ENCODE peak calls at places on chromosomes 5 and 9, in six cellular contexts. S is effector memory CD8-positive, alpha-beta T cell; K is smooth muscle cell of the brain vasculature; V is activated CD4-positive, CD25-positive, alpha-beta regulatory T cell treated with anti-CD3 and anti-CD28 coated beads, Interleukin-2, amount 50 U/mL, for 72 hours; P is foreskin fibroblast; L is stimulated activated CD4-positive, alpha-beta T cell treated with anti-CD3 and anti-CD28 coated beads, Interleukin-2, amount 100 ng/mL, for 24 hours. G is an unnamed sample.
A peak's percentile ranks its signal among the peaks of the same experiment; 100 is the strongest.

GRCh38 chr9:14321517-14322125 is 7.7 kb upstream of the NFIB start:
- DNase-seq in L (no peak), K (no peak), V (no peak), P (peak; percentile 22), S (no peak), G (no peak)

GRCh38 chr9:127937383-127938297 is at the start of gene DPM2:
- DNase-seq in V (peak; percentile 86), P (peak; percentile 96), L (peak; percentile 90), S (peak; percentile 81), K (peak; percentile 68), G (peak; percentile 90)

GRCh38 chr9:21605489-21605931 is 123.4 kb upstream of the IFNE start:
- DNase-seq in L (no peak), V (no peak), K (no peak), S (no peak), P (peak; percentile 65), G (peak; percentile 22)

GRCh38 chr5:149441194-149441753 is 62.2 kb upstream of the IL17B start:
- DNase-seq in S (no peak), P (no peak), L (no peak), K (no peak), V (no peak), G (no peak)

GRCh38 chr5:94830520-94830919 is 212.1 kb downstream of the SLF1 start:
- DNase-seq in P (peak; percentile 5), L (no peak), S (no peak), K (no peak), V (no peak), G (no peak)

GRCh38 chr5:28473531-28474107 is 1435.2 kb upstream of the CDH9 start:
- DNase-seq in V (no peak), S (no peak), L (no peak), K (no peak), P (no peak), G (no peak)

GRCh38 chr9:109251080-109251775 is 69.6 kb downstream of the EPB41L4B start:
- DNase-seq in S (no peak), L (no peak), V (no peak), K (peak; percentile 91), P (peak; percentile 49), G (no peak)

GRCh38 chr5:107805166-107805565 is 134.4 kb upstream of the EFNA5 start:
- DNase-seq in L (no peak), S (no peak), K (no peak), P (no peak), V (no peak), G (no peak)

GRCh38 chr5:148949871-148950863 is 112.7 kb downstream of the SH3TC2 start:
- DNase-seq in L (no peak), V (no peak), P (peak; percentile 84), K (no peak), S (no peak), G (no peak)

GRCh38 chr9:5557606-5558587 is 47.6 kb downstream of the PDCD1LG2 start:
- DNase-seq in S (peak; percentile 28), P (no peak), K (no peak), L (peak; percentile 15), V (peak; percentile 34), G (no peak)

GRCh38 chr5:140311011-140311467 is 8.1 kb upstream of the PFDN1 start:
- DNase-seq in L (no peak), S (no peak), V (no peak), K (no peak), P (peak; percentile 89), G (no peak)

GRCh38 chr5:39948867-39949468 is 524.2 kb upstream of the DAB2 start:
- DNase-seq in S (peak; percentile 58), L (peak; percentile 36), V (peak; percentile 37), K (peak; percentile 45), P (peak; percentile 81), G (peak; percentile 64)

GRCh38 chr5:90166816-90167215 is 242.7 kb downstream of the CETN3 start:
- DNase-seq in V (no peak), L (no peak), S (no peak), K (no peak), P (no peak), G (no peak)

GRCh38 chr5:88813805-88814584 is 69.0 kb downstream of the MEF2C start:
- DNase-seq in V (no peak), K (no peak), L (no peak), S (no peak), P (no peak), G (no peak)

GRCh38 chr5:28779161-28779754 is 1740.9 kb upstream of the CDH9 start:
- DNase-seq in P (no peak), V (no peak), K (no peak), S (no peak), L (no peak), G (peak; percentile 49)

GRCh38 chr5:170132642-170133448 is 27.1 kb downstream of the FOXI1 start:
- DNase-seq in L (no peak), K (no peak), V (no peak), S (no peak), P (peak; percentile 83), G (peak; percentile 68)

GRCh38 chr5:32450952-32451351 is 6.4 kb upstream of the ZFR start:
- DNase-seq in P (no peak), L (no peak), K (no peak), S (no peak), V (no peak), G (no peak)

G was measured in HTR-8/SVneo.